ENCODE peak calls at places on chromosomes 6 and 20, in ten cellular contexts. F is A549, K is GM12892, Q is esophagus muscularis mucosa, O is Peyer's patch, V is HCT116, S is stomach, U is adrenal gland, P is transverse colon, I is upper lobe of left lung. T is an unnamed sample.

GRCh38 chr6:56757585-56757984 is 114.9 kb upstream of the DST start:
- DNase-seq in F (no peak), K (no peak), Q (no peak), O (peak; percentile 55), V (no peak), S (peak; percentile 69), U (peak; percentile 43), P (peak; percentile 52), I (no peak), T (no peak)

GRCh38 chr6:87742106-87742505 is 40.1 kb upstream of the AKIRIN2 start:
- DNase-seq in F (no peak), K (no peak), Q (no peak), O (peak; percentile 84), V (no peak), S (no peak), U (peak; percentile 26), P (peak; percentile 31), I (no peak), T (no peak)

GRCh38 chr20:22928679-22929078 is 106.4 kb upstream of the SSTR4 start:
- DNase-seq in F (no peak), K (no peak), Q (no peak), O (no peak), V (no peak), S (no peak), U (no peak), P (no peak), I (no peak), T (no peak)

GRCh38 chr6:149864578-149865535 is 698 bp upstream of the LRP11 start:
- DNase-seq in F (peak; percentile 52), K (no peak), Q (no peak), O (no peak), V (no peak), S (peak; percentile 41), U (peak; percentile 54), P (no peak), I (no peak), T (no peak)

GRCh38 chr20:50873518-50873959 is 57.7 kb downstream of the ADNP start:
- DNase-seq in F (no peak), K (no peak), Q (no peak), O (no peak), V (no peak), S (no peak), U (no peak), P (no peak), I (no peak), T (no peak)

GRCh38 chr20:38729767-38730166 is 5.5 kb downstream of the SLC32A1 start:
- DNase-seq in F (no peak), K (no peak), Q (no peak), O (no peak), V (no peak), S (no peak), U (no peak), P (no peak), I (no peak), T (no peak)

GRCh38 chr6:119129148-119129967 is 50.9 kb upstream of the FAM184A start:
- DNase-seq in F (peak; percentile 20), K (no peak), Q (peak; percentile 5), O (no peak), V (peak; percentile 72), S (no peak), U (no peak), P (no peak), I (no peak), T (no peak)

GRCh38 chr6:15464211-15464725 is 198.6 kb downstream of the DTNBP1 start:
- DNase-seq in F (peak; percentile 13), K (no peak), Q (no peak), O (peak; percentile 76), V (peak; percentile 24), S (peak; percentile 55), U (no peak), P (peak; percentile 47), I (no peak), T (no peak)

GRCh38 chr6:132687306-132687705 is 26.5 kb downstream of the VNN1 start:
- DNase-seq in F (peak; percentile 13), K (no peak), Q (no peak), O (no peak), V (peak; percentile 4), S (no peak), U (no peak), P (no peak), I (no peak), T (no peak)

GRCh38 chr6:68012822-68013221 is 622.3 kb upstream of the ADGRB3 start:
- DNase-seq in F (no peak), K (no peak), Q (no peak), O (no peak), V (no peak), S (no peak), U (no peak), P (no peak), I (no peak), T (no peak)

DNA sequence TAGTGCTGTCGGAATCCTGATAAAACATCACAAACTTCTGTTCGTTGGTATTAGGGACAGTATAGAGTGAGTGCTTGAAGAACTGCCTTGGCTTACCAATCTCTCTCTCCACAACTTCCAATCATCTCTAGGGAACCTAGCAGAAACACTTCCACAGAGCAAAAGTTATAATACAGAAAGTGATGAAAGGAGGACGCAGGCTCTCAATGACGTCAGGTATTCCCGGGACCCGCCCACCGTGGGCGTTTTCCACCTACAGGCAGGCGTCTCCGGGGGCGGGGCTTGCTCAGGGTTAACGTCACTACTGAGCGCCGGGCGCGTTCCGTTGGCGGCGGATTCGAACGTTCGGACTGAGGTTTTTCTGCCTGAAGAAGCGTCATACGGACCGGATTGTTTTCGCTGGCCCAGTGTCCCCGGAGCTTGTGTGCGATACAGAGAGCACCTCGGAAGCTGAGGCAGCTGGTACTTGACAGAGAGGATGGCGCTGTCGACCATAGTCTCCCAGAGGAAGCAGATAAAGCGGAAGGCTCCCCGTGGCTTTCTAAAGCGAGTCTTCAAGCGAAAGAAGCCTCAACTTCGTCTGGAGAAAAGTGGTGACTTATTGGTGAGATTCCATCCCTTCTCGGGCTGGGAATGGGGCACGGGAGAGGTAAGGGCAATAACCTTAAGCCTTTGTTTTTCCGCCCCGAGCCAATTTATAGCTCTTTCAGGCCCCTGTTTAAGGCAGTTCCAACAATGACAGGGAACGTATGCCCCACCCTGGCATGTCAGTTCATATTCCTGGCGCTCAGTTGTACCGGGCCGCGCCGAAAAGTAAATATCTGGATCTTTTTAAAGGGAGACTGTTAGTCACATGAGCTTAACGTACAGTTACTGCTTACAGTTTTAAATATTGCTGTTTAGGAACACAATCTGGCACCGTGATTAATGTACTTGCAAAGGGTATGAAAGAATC is at the start of gene CENPW:
- DNase-seq in F (peak; percentile 73), K (peak; percentile 44), Q (peak; percentile 99), O (peak; percentile 95), V (peak; percentile 81), S (peak; percentile 92), U (peak; percentile 91), P (peak; percentile 93), I (peak; percentile 96), T (peak; percentile 85)
- TF ChIP-seq POLR2A in F (no peak), K (peak; percentile 51), Q (no peak), O (no peak), V (peak; percentile 47), S (no peak), U (peak; percentile 10), P (no peak), I (no peak), T (no peak)

DNA sequence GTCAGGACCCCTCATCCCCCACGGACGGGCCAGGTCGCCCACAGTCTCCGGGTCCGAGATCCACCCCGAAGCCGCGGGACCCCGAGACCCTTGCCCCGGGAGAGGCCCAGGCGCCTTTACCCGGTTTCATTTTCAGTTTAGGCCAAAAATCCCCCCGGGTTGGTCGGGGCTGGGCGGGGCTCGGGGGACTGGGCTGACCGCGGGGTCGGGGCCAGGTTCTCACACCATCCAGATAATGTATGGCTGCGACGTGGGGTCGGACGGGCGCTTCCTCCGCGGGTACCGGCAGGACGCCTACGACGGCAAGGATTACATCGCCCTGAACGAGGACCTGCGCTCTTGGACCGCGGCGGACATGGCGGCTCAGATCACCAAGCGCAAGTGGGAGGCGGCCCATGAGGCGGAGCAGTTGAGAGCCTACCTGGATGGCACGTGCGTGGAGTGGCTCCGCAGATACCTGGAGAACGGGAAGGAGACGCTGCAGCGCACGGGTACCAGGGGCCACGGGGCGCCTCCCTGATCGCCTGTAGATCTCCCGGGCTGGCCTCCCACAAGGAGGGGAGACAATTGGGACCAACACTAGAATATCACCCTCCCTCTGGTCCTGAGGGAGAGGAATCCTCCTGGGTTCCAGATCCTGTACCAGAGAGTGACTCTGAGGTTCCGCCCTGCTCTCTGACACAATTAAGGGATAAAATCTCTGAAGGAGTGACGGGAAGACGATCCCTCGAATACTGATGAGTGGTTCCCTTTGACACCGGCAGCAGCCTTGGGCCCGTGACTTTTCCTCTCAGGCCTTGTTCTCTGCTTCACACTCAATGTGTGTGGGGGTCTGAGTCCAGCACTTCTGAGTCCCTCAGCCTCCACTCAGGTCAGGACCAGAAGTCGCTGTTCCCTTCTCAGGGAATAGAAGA is 978 bp downstream of the HLA-A start:
- DNase-seq in F (no peak), K (no peak), Q (no peak), O (peak; percentile 64), V (no peak), S (no peak), U (no peak), P (peak; percentile 49), I (peak; percentile 76), T (no peak)
- TF ChIP-seq POLR2A in F (no peak), K (no peak), Q (no peak), O (no peak), V (no peak), S (no peak), U (no peak), P (no peak), I (no peak), T (no peak)

DNA sequence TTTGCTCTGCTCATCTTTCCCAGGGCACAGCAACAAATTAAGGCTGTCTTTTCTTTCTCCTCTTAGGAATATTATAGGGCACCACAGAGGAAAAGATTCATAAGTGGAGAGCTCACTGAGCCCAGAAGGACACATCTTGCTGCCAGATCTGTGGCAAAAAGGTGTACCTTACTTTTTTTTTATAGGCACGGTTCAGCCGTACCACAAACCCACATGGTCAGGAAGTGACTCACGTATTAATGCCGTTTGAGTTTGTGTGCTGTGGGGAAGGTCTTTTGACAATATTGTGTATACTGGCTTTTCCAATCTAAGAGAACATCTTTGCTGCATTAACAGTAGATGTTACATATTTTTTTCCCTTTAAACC is 28.4 kb downstream of the PAQR8 start:
- DNase-seq in F (no peak), K (no peak), Q (no peak), O (peak; percentile 68), V (peak; percentile 45), S (no peak), U (no peak), P (no peak), I (no peak), T (no peak)
- TF ChIP-seq POLR2A in F (no peak), K (no peak), Q (no peak), O (no peak), V (no peak), S (no peak), U (no peak), P (no peak), I (no peak), T (no peak)

DNA sequence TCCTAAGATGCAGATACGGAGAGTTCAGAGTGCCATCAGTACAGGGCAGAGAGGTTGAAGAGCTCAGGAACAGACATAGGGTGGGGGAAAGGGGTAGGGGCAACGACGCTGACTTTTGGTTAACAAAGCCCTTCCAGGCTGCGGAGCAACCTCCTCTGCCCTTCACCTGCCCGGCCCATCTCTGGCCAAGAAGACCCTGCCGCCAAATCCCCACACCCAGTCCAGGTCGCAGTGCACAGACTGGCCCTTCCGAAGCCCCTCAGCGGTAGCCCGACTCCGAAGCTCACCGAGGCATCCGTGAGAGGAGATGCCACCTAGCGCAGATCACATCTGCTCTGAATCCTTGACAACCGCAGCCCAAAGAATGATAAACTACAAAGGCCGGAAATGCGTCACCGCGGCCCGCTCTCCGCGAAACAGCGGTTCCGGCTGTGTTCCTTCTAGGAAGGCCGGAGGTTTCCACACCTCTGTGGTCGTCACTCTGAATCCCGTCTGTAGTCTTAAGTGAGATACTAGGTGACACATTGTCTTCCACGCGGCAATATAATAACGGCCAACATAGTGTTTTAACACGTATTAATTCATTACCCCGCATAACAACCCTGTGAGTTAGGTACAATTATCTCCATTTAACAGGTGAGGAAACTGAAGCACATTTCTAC is at the start of gene ZSCAN23:
- DNase-seq in F (no peak), K (peak; percentile 37), Q (no peak), O (peak; percentile 90), V (no peak), S (peak; percentile 75), U (peak; percentile 77), P (peak; percentile 79), I (peak; percentile 92), T (peak; percentile 62)
- TF ChIP-seq POLR2A in F (no peak), K (peak; percentile 82), Q (no peak), O (no peak), V (no peak), S (no peak), U (peak; percentile 37), P (no peak), I (no peak), T (no peak)